ENCODE peak calls at places on chromosome 2, in four cellular contexts. O is cardiac fibroblast, S is GM06990, J is mammary epithelial cell. L is an unnamed sample.

GRCh38 chr2:9287400-9288059 is 80.9 kb downstream of the ASAP2 start:
- DNase-seq in O (peak), S (no peak), J (peak), L (no peak)

GRCh38 chr2:221569342-221570278 is 2.5 kb downstream of the EPHA4 start:
- DNase-seq in O (no peak), S (no peak), J (no peak), L (no peak)

GRCh38 chr2:38835015-38835601 is 40.6 kb downstream of the DHX57 start:
- DNase-seq in O (peak), S (no peak), J (peak), L (no peak)

GRCh38 chr2:157291018-157291417 is 33.5 kb downstream of the GALNT5 start:
- DNase-seq in O (no peak), S (no peak), J (no peak), L (no peak)

GRCh38 chr2:37096568-37096967 is 12.2 kb downstream of the GPATCH11 start:
- DNase-seq in O (no peak), S (no peak), J (no peak), L (no peak)

GRCh38 chr2:231299267-231299666 is 96.2 kb upstream of the B3GNT7 start:
- DNase-seq in O (no peak), S (no peak), J (no peak), L (no peak)

GRCh38 chr2:240960963-240961876 is 37.2 kb upstream of the SNED1 start:
- DNase-seq in O (peak), S (no peak), J (no peak), L (no peak)

GRCh38 chr2:25885933-25886332 is 7.6 kb upstream of the ASXL2 start:
- DNase-seq in O (no peak), S (no peak), J (peak), L (no peak)

GRCh38 chr2:72980535-72981217 is 63.4 kb downstream of the EMX1 start:
- DNase-seq in O (peak), S (no peak), J (peak), L (peak)

GRCh38 chr2:155675920-155676319 is 656.6 kb downstream of the NR4A2 start:
- DNase-seq in O (no peak), S (no peak), J (no peak), L (no peak)

GRCh38 chr2:239392688-239393400 is 8.0 kb downstream of the HDAC4 start:
- DNase-seq in O (no peak), S (no peak), J (no peak), L (no peak)

GRCh38 chr2:70087703-70088507 is 628 bp downstream of the PCBP1 start:
- DNase-seq in O (peak), S (peak), J (peak), L (peak)

GRCh38 chr2:190927257-190927656 is 46.6 kb downstream of the GLS start:
- DNase-seq in O (no peak), S (no peak), J (peak), L (no peak)

GRCh38 chr2:195509551-195509950 is 147.5 kb upstream of the SLC39A10 start:
- DNase-seq in O (no peak), S (no peak), J (no peak), L (no peak)

GRCh38 chr2:239267411-239267941 is 133.3 kb downstream of the HDAC4 start:
- DNase-seq in O (peak), S (peak), J (peak), L (peak)

GRCh38 chr2:30239308-30240161 is 8.2 kb downstream of the LBH start:
- DNase-seq in O (peak), S (no peak), J (no peak), L (peak)

GRCh38 chr2:8144785-8145184 is 537.1 kb upstream of the ID2 start:
- DNase-seq in O (peak), S (no peak), J (no peak), L (no peak)

GRCh38 chr2:39657538-39657937 is 8.2 kb upstream of the TMEM178A start:
- DNase-seq in O (no peak), S (no peak), J (no peak), L (no peak)

GRCh38 chr2:199460101-199460671 is 2.4 kb upstream of the SATB2 start:
- DNase-seq in O (peak), S (no peak), J (peak), L (no peak)

GRCh38 chr2:2524340-2524941 is 193.4 kb upstream of the MYT1L start:
- DNase-seq in O (no peak), S (no peak), J (no peak), L (peak)

GRCh38 chr2:176395273-176395854 is 126.1 kb downstream of the MTX2 start:
- DNase-seq in O (no peak), S (no peak), J (peak), L (no peak)

GRCh38 chr2:219595250-219595649 is 2.4 kb upstream of the STK11IP start:
- DNase-seq in O (peak), S (no peak), J (no peak), L (no peak)

GRCh38 chr2:203484266-203485112 is 50.6 kb downstream of the RAPH1 start:
- DNase-seq in O (peak), S (no peak), J (peak), L (no peak)

GRCh38 chr2:102726128-102727087 is 35.4 kb upstream of the TMEM182 start:
- DNase-seq in O (no peak), S (no peak), J (no peak), L (no peak)

GRCh38 chr2:143705108-143705686 is 576.0 kb downstream of the ARHGAP15 start:
- DNase-seq in O (peak), S (no peak), J (peak), L (no peak)

GRCh38 chr2:174902491-174903242 is 102.5 kb downstream of the CHN1 start:
- DNase-seq in O (peak), S (no peak), J (no peak), L (no peak)

GRCh38 chr2:197960765-197961164 is 156.4 kb downstream of the PLCL1 start:
- DNase-seq in O (no peak), S (no peak), J (no peak), L (no peak)

GRCh38 chr2:113930448-113930847 is 40.6 kb downstream of the ACTR3 start:
- DNase-seq in O (no peak), S (no peak), J (no peak), L (no peak)

GRCh38 chr2:192148620-192149321 is 46.0 kb downstream of the TMEFF2 start:
- DNase-seq in O (peak), S (no peak), J (no peak), L (no peak)

GRCh38 chr2:205734436-205734835 is 52.1 kb downstream of the NRP2 start:
- DNase-seq in O (peak), S (no peak), J (peak), L (no peak)

GRCh38 chr2:226644342-226644957 is 155.2 kb downstream of the IRS1 start:
- DNase-seq in O (peak), S (no peak), J (no peak), L (no peak)

GRCh38 chr2:18475884-18476283 is 84.6 kb downstream of the RDH14 start:
- DNase-seq in O (no peak), S (no peak), J (no peak), L (no peak)

GRCh38 chr2:95046371-95047112 is 21.0 kb downstream of the MAL start:
- DNase-seq in O (no peak), S (no peak), J (no peak), L (peak)

GRCh38 chr2:36502081-36502480 is 95.9 kb downstream of the FEZ2 start:
- DNase-seq in O (peak), S (no peak), J (no peak), L (no peak)

GRCh38 chr2:45585267-45585861 is 25.7 kb downstream of the SRBD1 start:
- DNase-seq in O (peak), S (no peak), J (peak), L (no peak)

GRCh38 chr2:109246616-109247015 is 117.6 kb downstream of the SH3RF3 start:
- DNase-seq in O (no peak), S (no peak), J (no peak), L (no peak)

GRCh38 chr2:42047488-42048317 is at the start of gene PKDCC:
- DNase-seq in O (peak), S (peak), J (peak), L (peak)

GRCh38 chr2:217127744-217128143 is 267.9 kb upstream of the TNP1 start:
- DNase-seq in O (no peak), S (no peak), J (no peak), L (no peak)

L was measured in kidney.